ENCODE peak calls at places on chromosomes 3 and 15, in seven cellular contexts. B is endothelial cell; I is GM23248; V is amygdala; E is central memory CD4-positive, alpha-beta T cell; C is breast epithelium; J is NCI-H69. X is an unnamed sample.

GRCh38 chr3:55519016-55519415 is 31.9 kb upstream of the WNT5A start:
- DNase-seq in J (peak; percentile 4), C (no peak), V (no peak), B (no peak), I (peak; percentile 79), E (no peak), X (peak; percentile 71)

GRCh38 chr3:185153861-185154629 is 1.2 kb upstream of the C3orf70 start:
- DNase-seq in J (peak; percentile 58), V (no peak), I (no peak), C (no peak), B (no peak), E (no peak), X (no peak)

GRCh38 chr15:63392355-63393009 is 10.8 kb upstream of the CA12 start:
- DNase-seq in E (no peak), V (no peak), C (no peak), J (no peak), I (no peak), B (no peak), X (no peak)

GRCh38 chr15:39538936-39539335 is 41.9 kb upstream of the THBS1 start:
- DNase-seq in V (no peak), J (no peak), I (no peak), E (no peak), C (no peak), B (no peak), X (no peak)

GRCh38 chr3:100602506-100603444 is 6.6 kb upstream of the ADGRG7 start:
- DNase-seq in E (no peak), V (no peak), I (peak; percentile 26), B (no peak), C (no peak), J (peak; percentile 45), X (peak; percentile 28)

GRCh38 chr3:45145223-45145622 is 955 bp downstream of the CDCP1 start:
- DNase-seq in I (no peak), E (no peak), J (peak; percentile 32), B (no peak), V (no peak), C (no peak), X (no peak)

GRCh38 chr15:101520395-101520794 is 30.9 kb upstream of the PCSK6 start:
- DNase-seq in C (no peak), B (no peak), J (no peak), I (no peak), V (no peak), E (no peak), X (no peak)

GRCh38 chr15:31131853-31132375 is 30.4 kb upstream of the TRPM1 start:
- DNase-seq in E (no peak), C (no peak), V (no peak), J (no peak), B (no peak), I (no peak), X (no peak)

GRCh38 chr3:1195922-1196321 is 103.1 kb downstream of the CNTN6 start:
- DNase-seq in V (no peak), B (no peak), J (no peak), C (no peak), I (peak; percentile 88), E (no peak), X (peak; percentile 90)

GRCh38 chr3:196096382-196096953 is 14.6 kb upstream of the TFRC start:
- DNase-seq in E (no peak), C (no peak), J (no peak), B (no peak), V (peak; percentile 38), I (peak; percentile 8), X (peak; percentile 4)

GRCh38 chr3:154954750-154955149 is 125.4 kb upstream of the MME start:
- DNase-seq in B (no peak), I (peak; percentile 72), J (peak; percentile 1), V (no peak), C (no peak), E (no peak), X (peak; percentile 78)

GRCh38 chr15:90994059-90994416 is 297 bp downstream of the PRC1 start:
- DNase-seq in C (no peak), B (peak; percentile 31), V (no peak), J (peak; percentile 46), I (peak; percentile 57), E (no peak), X (no peak)

GRCh38 chr3:150414273-150414672 is 6.2 kb downstream of the TSC22D2 start:
- DNase-seq in C (no peak), B (no peak), E (no peak), V (peak; percentile 81), I (peak; percentile 83), J (peak; percentile 8), X (peak; percentile 52)

GRCh38 chr3:45088543-45088942 is 57.6 kb downstream of the CDCP1 start:
- DNase-seq in V (no peak), J (peak; percentile 54), I (no peak), C (peak; percentile 57), E (no peak), B (no peak), X (no peak)

GRCh38 chr3:85571835-85572234 is 613.0 kb downstream of the CADM2 start:
- DNase-seq in B (no peak), J (no peak), I (peak; percentile 31), E (no peak), V (no peak), C (no peak), X (no peak)

GRCh38 chr15:45456212-45457106 is 66.1 kb downstream of the SLC30A4 start:
- DNase-seq in V (peak; percentile 20), J (peak; percentile 27), E (peak; percentile 78), B (no peak), C (peak; percentile 73), I (peak; percentile 100), X (peak; percentile 100)

GRCh38 chr15:68258684-68259083 is 18.9 kb upstream of the FEM1B start:
- DNase-seq in I (peak; percentile 66), E (no peak), B (no peak), J (no peak), C (no peak), V (no peak), X (peak; percentile 53)

GRCh38 chr3:179961081-179962078 is 75.4 kb downstream of the PEX5L start:
- DNase-seq in I (no peak), B (no peak), V (no peak), E (no peak), J (peak; percentile 91), C (no peak), X (no peak)

GRCh38 chr3:105033081-105033480 is 333.6 kb upstream of the ALCAM start:
- DNase-seq in I (no peak), E (no peak), B (no peak), V (no peak), C (no peak), J (no peak), X (no peak)

GRCh38 chr3:127535106-127535785 is 55.3 kb downstream of the TPRA1 start:
- DNase-seq in I (no peak), E (no peak), B (no peak), C (no peak), V (no peak), J (no peak), X (no peak)

GRCh38 chr3:129185774-129186173 is 2.1 kb upstream of the CNBP start:
- DNase-seq in V (no peak), J (no peak), C (no peak), B (no peak), I (no peak), E (no peak), X (no peak)

GRCh38 chr3:194296448-194296831 is 54.7 kb downstream of the CPN2 start:
- DNase-seq in I (peak; percentile 75), J (peak; percentile 43), B (no peak), V (no peak), E (no peak), C (no peak), X (peak; percentile 81)

GRCh38 chr3:138043266-138044029 is 33.5 kb downstream of the CLDN18 start:
- DNase-seq in C (no peak), I (peak; percentile 92), V (no peak), E (no peak), J (no peak), B (no peak), X (peak; percentile 84)

GRCh38 chr3:176919836-176920760 is 277.2 kb downstream of the TBL1XR1 start:
- DNase-seq in C (no peak), B (no peak), J (peak; percentile 96), E (no peak), V (no peak), I (peak; percentile 46), X (peak; percentile 5)

GRCh38 chr3:185272051-185272450 is 18.2 kb upstream of the EHHADH start:
- DNase-seq in J (peak; percentile 16), I (peak; percentile 42), V (no peak), C (no peak), B (no peak), E (no peak), X (no peak)

X was measured in AG10803.